ENCODE peak calls at places on chromosomes 6 and 20, in four cellular contexts. K is GM12865, N is psoas muscle, Y is endothelial cell of umbilical vein. S is an unnamed sample.

GRCh38 chr6:23055523-23055922 is 486.2 kb downstream of the HDGFL1 start:
- DNase-seq in K (no peak), N (no peak), Y (no peak), S (no peak)

GRCh38 chr6:84738996-84739865 is 25.2 kb downstream of the TBX18 start:
- DNase-seq in K (no peak), N (no peak), Y (no peak), S (no peak)

GRCh38 chr6:37048851-37049734 is 43.6 kb downstream of the FGD2 start:
- DNase-seq in N (peak), Y (peak), K (peak), S (no peak)

GRCh38 chr6:19394687-19395086 is 442.5 kb upstream of the ID4 start:
- DNase-seq in K (no peak), Y (no peak), N (no peak), S (no peak)

GRCh38 chr6:162343902-162344226 is 383.7 kb downstream of the PRKN start:
- DNase-seq in N (no peak), K (no peak), Y (no peak), S (no peak)

GRCh38 chr6:76435174-76435573 is 362.7 kb upstream of the IMPG1 start:
- DNase-seq in N (no peak), Y (no peak), K (no peak), S (no peak)

GRCh38 chr6:159983641-159984080 is 14.8 kb downstream of the IGF2R start:
- DNase-seq in N (no peak), Y (no peak), K (no peak), S (no peak)

GRCh38 chr6:134910596-134910935 is 39.3 kb downstream of the ALDH8A1 start:
- DNase-seq in N (no peak), K (no peak), Y (no peak), S (no peak)

GRCh38 chr6:389622-390021 is 1.9 kb upstream of the IRF4 start:
- DNase-seq in K (peak), Y (no peak), N (no peak), S (no peak)

GRCh38 chr20:58870293-58871014 is 17.9 kb downstream of the GNAS start:
- DNase-seq in K (peak), N (peak), Y (peak), S (peak)

GRCh38 chr6:53369876-53370515 is 21.2 kb upstream of the ELOVL5 start:
- DNase-seq in K (no peak), N (no peak), Y (no peak), S (no peak)

GRCh38 chr6:45439459-45439858 is 61.7 kb upstream of the SUPT3H start:
- DNase-seq in Y (no peak), N (no peak), K (no peak), S (no peak)

GRCh38 chr6:24994812-24995211 is 59.1 kb upstream of the RIPOR2 start:
- DNase-seq in K (no peak), N (no peak), Y (no peak), S (no peak)
- TF ChIP-seq CTCF in K (no peak), N (no peak), Y (no peak), S (no peak)

GRCh38 chr20:20231528-20232298 is 136.2 kb upstream of the INSM1 start:
- DNase-seq in N (no peak), Y (no peak), K (no peak), S (no peak)

GRCh38 chr20:20235681-20236080 is 132.2 kb upstream of the INSM1 start:
- DNase-seq in Y (no peak), K (no peak), N (no peak), S (no peak)

GRCh38 chr20:20233041-20233514 is 134.8 kb upstream of the INSM1 start:
- DNase-seq in N (no peak), Y (peak), K (peak), S (no peak)

GRCh38 chr20:20241966-20242365 is 125.9 kb upstream of the INSM1 start:
- DNase-seq in K (no peak), N (no peak), Y (no peak), S (no peak)

GRCh38 chr20:20237093-20237959 is 130.6 kb upstream of the INSM1 start:
- DNase-seq in K (peak), Y (peak), N (no peak), S (no peak)
- TF ChIP-seq CTCF in K (peak), Y (peak), N (peak), S (peak)

GRCh38 chr20:62025832-62026563 is 39.7 kb downstream of the TAF4 start:
- DNase-seq in Y (peak), K (no peak), N (no peak), S (no peak)
- TF ChIP-seq CTCF in Y (peak), K (no peak), N (peak), S (peak)

GRCh38 chr20:45969712-45970634 is 2.0 kb downstream of the ZNF335 start:
- DNase-seq in N (no peak), Y (peak), K (no peak), S (no peak)

GRCh38 chr20:45972500-45973183 is 639 bp upstream of the ZNF335 start:
- DNase-seq in Y (no peak), K (no peak), N (peak), S (no peak)

GRCh38 chr20:45970646-45971424 is 1.2 kb downstream of the ZNF335 start:
- DNase-seq in N (peak), K (peak), Y (peak), S (no peak)

GRCh38 chr20:45971425-45971674 is 653 bp downstream of the ZNF335 start:
- DNase-seq in N (no peak), K (no peak), Y (no peak), S (no peak)

GRCh38 chr20:45971675-45972499 is at the start of gene ZNF335:
- DNase-seq in K (peak), Y (peak), N (peak), S (peak)
- TF ChIP-seq CTCF in K (peak), Y (peak), N (peak), S (peak)

GRCh38 chr20:35561268-35561667 is 19.4 kb downstream of the ERGIC3 start:
- DNase-seq in Y (peak), N (no peak), K (peak), S (no peak)
- TF ChIP-seq CTCF in Y (peak), N (no peak), K (peak), S (peak)

GRCh38 chr20:54062812-54063280 is 7.5 kb downstream of the BCAS1 start:
- DNase-seq in K (peak), N (no peak), Y (peak), S (no peak)
- TF ChIP-seq CTCF in K (peak), N (peak), Y (peak), S (peak)

GRCh38 chr6:169288591-169288990 is 34.9 kb upstream of the THBS2 start:
- DNase-seq in K (no peak), N (peak), Y (no peak), S (no peak)
- TF ChIP-seq CTCF in K (no peak), N (no peak), Y (no peak), S (no peak)

GRCh38 chr20:51533291-51534172 is 9.0 kb downstream of the NFATC2 start:
- DNase-seq in Y (no peak), N (no peak), K (no peak), S (no peak)
- TF ChIP-seq CTCF in Y (no peak), N (no peak), K (no peak), S (no peak)